ENCODE peak calls at places on chromosome 16, in six cellular contexts. A, R, N, S, Q and X are unnamed samples.

GRCh38 chr16:74232831-74233465 is 63.7 kb upstream of the PSMD7 start:
- DNase-seq in A (no peak), S (no peak), Q (no peak), R (no peak), N (no peak), X (no peak)

GRCh38 chr16:57815987-57816745 is 13.9 kb upstream of the KIFC3 start:
- DNase-seq in R (peak; percentile 92), N (peak; percentile 93), A (peak; percentile 81), S (peak; percentile 26), Q (no peak), X (no peak)

GRCh38 chr16:65667013-65667578 is 545.2 kb upstream of the CDH11 start:
- DNase-seq in N (no peak), S (no peak), Q (no peak), A (no peak), R (peak; percentile 36), X (no peak)

GRCh38 chr16:12679660-12680272 is 123.9 kb downstream of the CPPED1 start:
- DNase-seq in S (no peak), Q (no peak), N (no peak), A (no peak), R (no peak), X (no peak)

GRCh38 chr16:62064173-62064572 is 27.9 kb upstream of the CDH8 start:
- DNase-seq in R (no peak), N (no peak), S (no peak), A (no peak), Q (no peak), X (no peak)

GRCh38 chr16:80056334-80056733 is 455.8 kb upstream of the MAF start:
- DNase-seq in Q (no peak), N (no peak), R (no peak), S (no peak), A (no peak), X (no peak)

GRCh38 chr16:5347561-5347960 is 250.0 kb upstream of the EEF2KMT start:
- DNase-seq in R (no peak), S (no peak), A (no peak), N (no peak), Q (no peak), X (no peak)

GRCh38 chr16:85750827-85751641 is at the start of gene C16orf74:
- DNase-seq in A (peak; percentile 67), R (no peak), S (no peak), Q (no peak), N (peak; percentile 76), X (no peak)

GRCh38 chr16:10180771-10181163 is 1.5 kb downstream of the GRIN2A start:
- DNase-seq in R (no peak), Q (no peak), N (peak; percentile 67), S (no peak), A (peak; percentile 33), X (no peak)

DNA sequence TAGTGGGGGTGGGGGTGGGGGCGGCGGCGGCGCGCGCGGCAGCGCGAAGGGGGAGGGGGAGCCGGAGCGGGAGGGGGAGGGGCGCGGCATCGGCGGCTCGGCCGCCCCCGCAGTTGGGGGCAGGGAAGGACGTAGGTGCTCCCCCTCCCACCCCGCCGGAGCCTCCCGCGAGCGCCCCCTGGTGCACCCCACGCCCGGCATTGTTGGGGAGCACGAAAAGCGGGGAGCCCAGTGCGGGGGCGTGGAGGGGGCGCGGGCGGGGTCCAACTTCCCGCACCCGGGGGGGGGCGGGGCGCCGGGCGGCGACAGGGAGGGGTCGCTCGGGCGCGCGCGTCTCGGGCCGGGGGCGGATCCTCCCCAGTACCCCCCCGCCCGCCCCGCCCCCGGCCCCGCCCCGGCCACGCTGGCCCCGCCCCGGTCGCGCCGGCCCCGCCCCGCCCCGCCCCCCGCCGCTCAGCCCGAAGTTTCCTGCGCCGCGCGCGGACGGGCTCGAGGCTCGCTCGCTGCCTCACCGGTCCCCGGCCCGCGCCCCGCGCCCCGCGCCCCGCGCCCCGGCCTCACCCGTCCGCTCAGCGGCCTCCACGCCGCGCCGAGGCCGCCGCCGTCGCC is at the start of gene CACNA1H:
- DNase-seq in A (no peak), N (no peak), Q (peak; percentile 46), R (no peak), S (peak; percentile 49), X (no peak)
- TF ChIP-seq CTCF in A (no peak), N (peak; percentile 22), Q (peak; percentile 44), R (peak; percentile 65), S (no peak), X (peak; percentile 81)

GRCh38 chr16:56269824-56270684 is 78.8 kb downstream of the GNAO1 start:
- DNase-seq in S (no peak), N (peak; percentile 64), R (no peak), Q (no peak), A (peak; percentile 68), X (no peak)
- TF ChIP-seq CTCF in S (no peak), N (no peak), R (peak; percentile 41), Q (no peak), A (no peak), X (peak; percentile 64)

GRCh38 chr16:11211061-11211976 is 44.7 kb downstream of the SOCS1 start:
- DNase-seq in N (no peak), S (no peak), Q (no peak), A (peak; percentile 36), R (no peak), X (no peak)
- TF ChIP-seq CTCF in N (no peak), S (no peak), Q (no peak), A (no peak), R (no peak), X (no peak)

GRCh38 chr16:678209-678857 is 1.9 kb upstream of the STUB1 start:
- DNase-seq in A (no peak), Q (no peak), N (no peak), S (no peak), R (no peak), X (no peak)
- TF ChIP-seq CTCF in A (no peak), Q (no peak), N (no peak), S (no peak), R (no peak), X (no peak)

DNA sequence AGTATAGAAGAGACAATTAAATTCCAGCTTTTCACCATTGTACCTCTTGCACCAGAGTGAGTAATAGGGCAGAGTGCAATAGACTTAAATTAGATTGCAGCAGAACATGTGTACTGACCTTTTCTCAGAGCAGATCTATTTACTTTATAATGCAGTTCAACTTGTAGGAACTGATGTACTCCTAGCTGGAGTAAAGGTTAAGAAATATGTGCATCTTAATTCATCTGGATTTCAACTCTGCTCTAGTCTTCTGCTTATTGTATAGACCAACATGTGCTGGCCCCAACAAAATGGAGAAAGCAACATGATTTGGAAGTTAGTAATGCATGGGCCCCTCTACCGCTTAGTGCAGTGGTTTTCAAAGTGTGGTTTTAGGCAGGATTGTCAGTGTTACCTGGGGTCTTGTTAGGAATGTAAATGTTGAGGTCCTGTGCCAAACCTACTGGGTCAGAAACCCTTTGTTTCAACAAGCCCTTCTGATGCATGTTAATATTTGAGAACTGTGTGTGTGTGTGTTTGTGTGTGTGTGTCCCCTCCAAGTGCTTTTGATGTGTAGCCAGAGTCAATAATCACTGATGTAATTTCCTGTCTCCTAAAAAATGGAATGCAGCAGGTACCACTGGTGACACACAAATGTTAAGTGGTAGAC is 138.6 kb downstream of the TOX3 start:
- DNase-seq in Q (no peak), S (no peak), A (no peak), R (no peak), N (no peak), X (no peak)
- TF ChIP-seq CTCF in Q (no peak), S (no peak), A (peak; percentile 1), R (no peak), N (no peak), X (no peak)